ENCODE peak calls at places on chromosomes 1 and 21, in nine cellular contexts. R, O, T, P, F, W, I, K and G are unnamed samples. For H3K36me3, the result is how much of the 10 kb centered on the place peaks cover.

GRCh38 chr1:204286841-204287387 is 72.8 kb downstream of the PLEKHA6 start:
- DNase-seq in F (peak), T (no peak), W (peak), O (peak), P (no peak), I (no peak), R (no peak), K (peak), G (peak)

GRCh38 chr1:93846929-93847810 is 31.8 kb downstream of the DNTTIP2 start:
- DNase-seq in T (peak), I (peak), K (peak), R (peak), P (peak), W (peak), F (peak), O (peak), G (peak)

GRCh38 chr1:27299385-27300252 is 22.3 kb upstream of the TMEM222 start:
- DNase-seq in O (peak), P (peak), W (no peak), T (peak), I (peak), K (peak), R (peak), F (peak), G (peak)

GRCh38 chr1:243291287-243291686 is 35.4 kb downstream of the SDCCAG8 start:
- DNase-seq in T (no peak), O (no peak), K (no peak), I (no peak), R (no peak), W (no peak), F (no peak), P (no peak), G (no peak)

GRCh38 chr1:183590225-183591191 is at the start of gene NCF2:
- DNase-seq in P (no peak), W (no peak), O (no peak), K (no peak), F (peak), I (no peak), T (no peak), R (no peak), G (no peak)

GRCh38 chr1:171296897-171297296 is 17.1 kb upstream of the FMO4 start:
- DNase-seq in P (no peak), K (no peak), O (no peak), F (no peak), W (no peak), R (no peak), T (no peak), I (no peak), G (no peak)

GRCh38 chr1:209072481-209072880 is 511.0 kb upstream of the CAMK1G start:
- DNase-seq in K (no peak), R (no peak), P (no peak), O (peak), W (no peak), F (no peak), I (no peak), T (no peak), G (no peak)

GRCh38 chr1:31848381-31848897 is 32.6 kb upstream of the SPOCD1 start:
- DNase-seq in I (no peak), O (no peak), T (no peak), R (peak), K (no peak), F (no peak), W (peak), P (no peak), G (no peak)

GRCh38 chr1:172429324-172430127 is 9.0 kb downstream of the C1orf105 start:
- DNase-seq in I (peak), P (no peak), T (no peak), F (peak), K (peak), O (peak), W (no peak), R (peak), G (peak)

GRCh38 chr1:234322979-234323378 is 50.3 kb upstream of the COA6 start:
- DNase-seq in P (peak), K (peak), F (peak), T (peak), W (peak), R (peak), I (peak), O (peak), G (peak)

GRCh38 chr1:21278898-21279819 is 11.1 kb downstream of the ECE1 start:
- DNase-seq in O (no peak), R (no peak), W (no peak), K (no peak), I (peak), T (no peak), F (no peak), P (no peak), G (no peak)

GRCh38 chr1:77347646-77348045 is 65.8 kb downstream of the AK5 start:
- DNase-seq in K (peak), W (no peak), O (peak), I (peak), R (no peak), T (no peak), P (no peak), F (no peak), G (peak)

DNA sequence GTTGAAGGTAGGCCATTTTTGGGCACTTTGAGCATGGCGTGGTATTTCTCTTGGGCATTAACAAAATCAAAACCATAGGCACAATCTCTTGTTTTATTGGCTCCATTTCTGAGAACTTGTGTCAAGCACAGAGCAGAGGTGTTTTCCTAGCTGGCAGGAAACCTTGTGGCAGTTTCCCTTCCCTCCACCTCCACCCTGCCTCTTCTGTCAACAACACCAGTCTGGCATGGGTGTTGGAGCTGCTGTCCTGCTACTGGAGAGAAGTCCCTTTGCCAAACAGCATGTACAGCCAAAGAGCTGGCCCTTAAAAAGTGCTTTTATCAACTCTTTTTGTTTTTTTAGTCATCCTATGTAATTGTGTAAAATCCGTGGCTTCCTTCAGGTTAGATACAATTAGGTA is 16.0 kb downstream of the ATP1A1 start:
- DNase-seq in R (no peak), F (peak), W (no peak), T (no peak), I (no peak), K (no peak), O (no peak), P (no peak), G (no peak)
- H3K36me3 ChIP-seq in R (half or more), F (half or more), W (half or more), T (half or more), I (half or more), K (under half), O (half or more), P (half or more), G (half or more)

GRCh38 chr1:194033646-194034045 is 847.2 kb upstream of the B3GALT2 start:
- DNase-seq in P (no peak), O (no peak), I (no peak), K (no peak), T (no peak), R (no peak), F (no peak), W (no peak), G (no peak)

GRCh38 chr1:194026422-194026821 is 840.0 kb upstream of the B3GALT2 start:
- DNase-seq in P (no peak), K (no peak), F (no peak), I (no peak), O (no peak), R (no peak), T (no peak), W (no peak), G (no peak)

GRCh38 chr1:194024659-194025058 is 838.2 kb upstream of the B3GALT2 start:
- DNase-seq in I (peak), O (peak), F (no peak), K (no peak), W (no peak), P (no peak), T (no peak), R (no peak), G (peak)

DNA sequence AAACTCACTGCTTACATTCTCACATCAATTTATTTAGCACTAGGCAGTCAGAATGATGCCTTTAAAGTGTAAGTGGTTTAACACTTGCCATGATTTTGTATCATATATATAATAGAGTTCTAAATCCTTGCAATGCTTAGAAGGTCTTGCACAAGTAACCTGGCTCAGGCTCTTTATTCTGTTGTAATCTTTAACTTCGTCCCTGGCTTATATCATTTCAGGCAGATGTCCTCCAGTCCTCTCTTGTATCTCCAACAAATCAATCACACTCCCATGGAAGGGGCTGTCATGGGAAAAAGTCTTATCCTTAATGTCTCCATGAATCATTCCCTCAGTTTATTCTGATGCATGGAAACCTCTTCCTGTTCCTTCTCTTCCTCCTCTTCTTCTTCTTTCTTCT is 841.6 kb upstream of the B3GALT2 start:
- DNase-seq in O (no peak), W (no peak), R (no peak), K (no peak), I (no peak), F (no peak), T (no peak), P (no peak), G (peak)
- H3K27ac ChIP-seq in O (no peak), W (no peak), R (no peak), K (no peak), I (no peak), F (no peak), T (no peak), P (no peak), G (no peak)

GRCh38 chr21:33127154-33127893 is 57.4 kb downstream of the OLIG1 start:
- DNase-seq in W (peak), K (peak), T (peak), F (peak), R (peak), I (peak), P (peak), O (peak), G (peak)
- H3K4me3 ChIP-seq in W (peak), K (peak), T (peak), F (peak), R (peak), I (no peak), P (peak), O (peak), G (no peak)

GRCh38 chr1:39754026-39754569 is 15.4 kb downstream of the PPIE start:
- DNase-seq in F (no peak), I (peak), R (no peak), T (no peak), W (no peak), O (peak), K (no peak), P (no peak), G (no peak)
- H3K36me3 ChIP-seq in F (half or more), I (under half), R (half or more), T (half or more), W (half or more), O (half or more), K (under half), P (half or more), G (under half)

GRCh38 chr21:35257413-35257812 is 208.3 kb upstream of the RUNX1 start:
- DNase-seq in T (no peak), P (peak), K (peak), W (no peak), O (peak), F (peak), R (no peak), I (peak), G (no peak)
- H3K27ac ChIP-seq in T (no peak), P (peak), K (peak), W (no peak), O (peak), F (peak), R (no peak), I (peak), G (no peak)

GRCh38 chr1:197144570-197145325 is 1.7 kb downstream of the ASPM start:
- DNase-seq in P (no peak), T (no peak), O (peak), I (peak), K (no peak), W (no peak), R (no peak), F (no peak), G (peak)

GRCh38 chr1:197137322-197137721 is 9.1 kb downstream of the ASPM start:
- DNase-seq in R (no peak), K (no peak), P (no peak), F (no peak), I (no peak), W (no peak), O (peak), T (no peak), G (no peak)

GRCh38 chr1:197141556-197141955 is 4.9 kb downstream of the ASPM start:
- DNase-seq in P (no peak), I (peak), W (no peak), R (no peak), F (no peak), K (no peak), T (no peak), O (no peak), G (no peak)

GRCh38 chr1:197140123-197140522 is 6.3 kb downstream of the ASPM start:
- DNase-seq in F (no peak), T (no peak), P (no peak), W (no peak), K (no peak), R (no peak), I (peak), O (no peak), G (peak)

GRCh38 chr1:197139169-197139568 is 7.3 kb downstream of the ASPM start:
- DNase-seq in I (no peak), R (no peak), K (no peak), W (no peak), F (no peak), T (no peak), P (no peak), O (no peak), G (no peak)
- H3K4me3 ChIP-seq in I (no peak), R (no peak), K (no peak), W (no peak), F (no peak), T (no peak), P (no peak), O (no peak), G (no peak)

GRCh38 chr1:43671626-43672330 is 21.8 kb downstream of the KDM4A start:
- DNase-seq in P (no peak), K (no peak), I (no peak), W (no peak), F (no peak), O (no peak), T (no peak), R (no peak), G (no peak)

GRCh38 chr1:43673261-43673660 is 23.3 kb downstream of the KDM4A start:
- DNase-seq in P (no peak), R (no peak), K (no peak), W (no peak), F (no peak), I (no peak), T (no peak), O (no peak), G (no peak)

GRCh38 chr1:43669878-43670277 is 19.9 kb downstream of the KDM4A start:
- DNase-seq in K (no peak), P (no peak), T (no peak), O (no peak), R (no peak), F (no peak), W (no peak), I (no peak), G (no peak)

GRCh38 chr1:43668956-43669355 is 19.0 kb downstream of the KDM4A start:
- DNase-seq in I (no peak), R (no peak), K (no peak), F (no peak), W (no peak), P (no peak), O (peak), T (no peak), G (no peak)

DNA sequence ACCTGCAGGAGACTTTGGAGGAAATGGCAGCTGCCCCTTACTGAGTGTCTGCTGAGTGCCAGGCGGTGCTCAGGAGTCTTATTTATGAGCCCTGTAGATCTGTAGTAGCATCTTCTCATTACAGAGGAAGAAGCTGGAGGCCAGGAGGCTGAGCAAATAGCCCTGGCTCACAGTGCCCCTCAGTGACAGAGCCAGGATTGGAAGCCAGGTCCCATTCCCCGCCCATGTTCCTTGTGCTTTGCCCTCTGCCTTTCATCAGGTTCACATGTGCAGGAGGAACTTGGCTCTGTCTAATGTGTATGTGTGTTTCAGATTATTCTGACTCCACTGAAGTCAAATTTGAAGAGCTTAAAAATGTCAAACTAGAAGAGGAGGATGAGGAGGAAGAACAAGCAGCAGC is 21.2 kb downstream of the KDM4A start:
- DNase-seq in R (no peak), P (peak), O (no peak), T (no peak), F (no peak), I (no peak), W (no peak), K (no peak), G (peak)
- H3K36me3 ChIP-seq in R (half or more), P (half or more), O (half or more), T (half or more), F (half or more), I (half or more), W (half or more), K (under half), G (half or more)